ENCODE peak calls at places on chromosomes 2 and 18, in nine cellular contexts. R is activated T-cell treated with anti-CD3 and anti-CD28 coated beads, Interleukin-2, amount 50 U/mL, for 72 hours; W is left cardiac atrium; K is adrenal gland; I is T-helper 2 cell; Q is dermis blood vessel endothelial cell; Z is CD8-positive, alpha-beta T cell; E is activated CD8-positive, alpha-beta memory T cell treated with anti-CD3 and anti-CD28 coated beads, Interleukin-2, amount 10 ng/mL, durations not matched to agents 7 days and 5 days; C is esophagus squamous epithelium. T is an unnamed sample.

GRCh38 chr2:66431840-66432511 is 2.9 kb upstream of the MEIS1 start:
- DNase-seq in R (no peak), W (no peak), K (no peak), I (no peak), Q (no peak), Z (no peak), E (no peak), C (no peak), T (no peak)

GRCh38 chr2:234395801-234396478 is 100.9 kb downstream of the ARL4C start:
- DNase-seq in R (no peak), W (no peak), K (no peak), I (no peak), Q (no peak), Z (no peak), E (no peak), C (no peak), T (no peak)

GRCh38 chr18:62523631-62524442 is 1.0 kb downstream of the ZCCHC2 start:
- DNase-seq in R (peak; percentile 69), W (peak; percentile 66), K (peak; percentile 72), I (peak; percentile 26), Q (peak; percentile 65), Z (peak; percentile 27), E (peak; percentile 68), C (peak; percentile 10), T (peak; percentile 68)

GRCh38 chr18:51234117-51235010 is 36.9 kb upstream of the MEX3C start:
- DNase-seq in R (no peak), W (no peak), K (no peak), I (no peak), Q (no peak), Z (no peak), E (peak; percentile 61), C (no peak), T (no peak)

GRCh38 chr2:217551229-217551909 is 451.4 kb downstream of the TNS1 start:
- DNase-seq in R (no peak), W (no peak), K (peak; percentile 4), I (no peak), Q (no peak), Z (no peak), E (no peak), C (no peak), T (no peak)

GRCh38 chr2:158507141-158507540 is 50.4 kb downstream of the PKP4 start:
- DNase-seq in R (peak; percentile 40), W (no peak), K (no peak), I (no peak), Q (no peak), Z (no peak), E (no peak), C (no peak), T (no peak)

GRCh38 chr2:10030311-10030736 is 13.0 kb upstream of the KLF11 start:
- DNase-seq in R (no peak), W (no peak), K (no peak), I (no peak), Q (peak; percentile 33), Z (no peak), E (no peak), C (no peak), T (no peak)

GRCh38 chr2:213149332-213149875 is 2.0 kb downstream of the IKZF2 start:
- DNase-seq in R (no peak), W (no peak), K (peak; percentile 2), I (no peak), Q (no peak), Z (no peak), E (no peak), C (no peak), T (no peak)

GRCh38 chr2:46651363-46652099 is 172.2 kb downstream of the TMEM247 start:
- DNase-seq in R (no peak), W (peak; percentile 40), K (peak; percentile 83), I (no peak), Q (peak; percentile 39), Z (no peak), E (no peak), C (no peak), T (peak; percentile 12)

GRCh38 chr2:185372188-185372587 is 366.4 kb upstream of the FSIP2 start:
- DNase-seq in R (no peak), W (no peak), K (no peak), I (no peak), Q (no peak), Z (no peak), E (no peak), C (no peak), T (no peak)

GRCh38 chr2:10538224-10538894 is 90.2 kb upstream of the ODC1 start:
- DNase-seq in R (no peak), W (no peak), K (no peak), I (no peak), Q (peak; percentile 19), Z (no peak), E (no peak), C (no peak), T (no peak)

GRCh38 chr2:128095201-128095600 is 4.2 kb downstream of the UGGT1 start:
- DNase-seq in R (no peak), W (no peak), K (no peak), I (no peak), Q (no peak), Z (no peak), E (no peak), C (no peak), T (no peak)

GRCh38 chr2:156064540-156064939 is 268.0 kb downstream of the NR4A2 start:
- DNase-seq in R (no peak), W (no peak), K (no peak), I (no peak), Q (no peak), Z (no peak), E (no peak), C (no peak), T (no peak)